ENCODE peak calls at places on chromosomes 2 and 18, in nine cellular contexts. B is endodermal cell, T is A549, L is left lung, Q is AG10803, K is fibroblast of villous mesenchyme, S is Peyer's patch, Y is transverse colon, G is cardiac fibroblast. E is an unnamed sample.

GRCh38 chr2:95231723-95232122 is 24.4 kb downstream of the ZNF892 start:
- DNase-seq in Q (peak), Y (peak), K (peak), G (peak), S (peak), T (peak), L (peak), B (peak), E (no peak)

GRCh38 chr2:29213871-29214341 is 98.7 kb downstream of the CLIP4 start:
- DNase-seq in S (no peak), B (peak), Y (no peak), K (no peak), L (no peak), G (no peak), Q (no peak), T (no peak), E (peak)

GRCh38 chr2:70520825-70521224 is 32.8 kb downstream of the TGFA start:
- DNase-seq in S (no peak), K (no peak), G (no peak), T (no peak), B (no peak), L (no peak), Y (no peak), Q (no peak), E (no peak)

GRCh38 chr2:99708231-99708630 is 218.4 kb upstream of the REV1 start:
- DNase-seq in K (no peak), S (no peak), Q (no peak), B (no peak), L (no peak), Y (no peak), T (no peak), G (no peak), E (no peak)

GRCh38 chr2:226304308-226304707 is 495.3 kb downstream of the IRS1 start:
- DNase-seq in G (no peak), Q (no peak), Y (no peak), S (no peak), B (no peak), K (no peak), T (no peak), L (no peak), E (no peak)

GRCh38 chr2:140154271-140154670 is 1374.1 kb upstream of the NXPH2 start:
- DNase-seq in G (no peak), Q (no peak), Y (no peak), K (no peak), B (peak), L (no peak), S (no peak), T (no peak), E (no peak)

GRCh38 chr2:7692657-7693161 is 775.5 kb downstream of the RNF144A start:
- DNase-seq in S (no peak), Q (peak), T (peak), B (no peak), Y (no peak), L (no peak), K (peak), G (peak), E (no peak)

GRCh38 chr2:195820373-195820772 is 163.3 kb downstream of the SLC39A10 start:
- DNase-seq in S (no peak), Q (peak), L (no peak), T (no peak), G (peak), Y (no peak), B (no peak), K (peak), E (no peak)

GRCh38 chr2:77484026-77484425 is 38.1 kb downstream of the LRRTM4 start:
- DNase-seq in Y (no peak), S (no peak), T (no peak), B (no peak), G (no peak), K (no peak), Q (no peak), L (no peak), E (no peak)

GRCh38 chr18:79466591-79466990 is 70.9 kb downstream of the NFATC1 start:
- DNase-seq in Q (no peak), Y (peak), K (no peak), B (no peak), T (no peak), G (no peak), S (peak), L (no peak), E (no peak)

GRCh38 chr2:183248866-183249567 is 124.8 kb downstream of the NUP35 start:
- DNase-seq in Q (peak), L (no peak), T (peak), K (peak), B (no peak), S (no peak), Y (no peak), G (peak), E (no peak)

GRCh38 chr2:182907081-182907830 is 40.8 kb upstream of the FRZB start:
- DNase-seq in B (peak), T (no peak), S (no peak), G (no peak), K (no peak), Q (no peak), Y (no peak), L (no peak), E (no peak)

GRCh38 chr2:52539026-52539964 is 1228.3 kb upstream of the CHAC2 start:
- DNase-seq in L (no peak), Y (no peak), K (no peak), Q (no peak), G (no peak), B (no peak), T (no peak), S (no peak), E (no peak)

GRCh38 chr18:49970288-49970687 is 157.0 kb upstream of the ACAA2 start:
- DNase-seq in Q (no peak), S (no peak), B (no peak), G (no peak), Y (no peak), K (no peak), L (no peak), T (no peak), E (no peak)

GRCh38 chr18:49967171-49967570 is 153.8 kb upstream of the ACAA2 start:
- DNase-seq in T (peak), L (no peak), B (no peak), Y (no peak), K (no peak), Q (no peak), S (no peak), G (no peak), E (no peak)

GRCh38 chr18:49968649-49969309 is 155.4 kb upstream of the ACAA2 start:
- DNase-seq in L (no peak), G (no peak), Q (no peak), S (no peak), T (no peak), Y (no peak), B (no peak), K (no peak), E (no peak)

GRCh38 chr18:49966090-49966489 is 152.8 kb upstream of the ACAA2 start:
- DNase-seq in L (no peak), S (no peak), Q (no peak), Y (no peak), K (no peak), G (no peak), T (no peak), B (no peak), E (no peak)

GRCh38 chr18:49967914-49968313 is 154.6 kb upstream of the ACAA2 start:
- DNase-seq in K (no peak), L (no peak), B (no peak), Y (no peak), T (no peak), S (no peak), Q (no peak), G (no peak), E (no peak)
- TF ChIP-seq CTCF in K (no peak), L (no peak), B (no peak), Y (no peak), T (no peak), S (no peak), Q (no peak), G (no peak), E (no peak)

DNA sequence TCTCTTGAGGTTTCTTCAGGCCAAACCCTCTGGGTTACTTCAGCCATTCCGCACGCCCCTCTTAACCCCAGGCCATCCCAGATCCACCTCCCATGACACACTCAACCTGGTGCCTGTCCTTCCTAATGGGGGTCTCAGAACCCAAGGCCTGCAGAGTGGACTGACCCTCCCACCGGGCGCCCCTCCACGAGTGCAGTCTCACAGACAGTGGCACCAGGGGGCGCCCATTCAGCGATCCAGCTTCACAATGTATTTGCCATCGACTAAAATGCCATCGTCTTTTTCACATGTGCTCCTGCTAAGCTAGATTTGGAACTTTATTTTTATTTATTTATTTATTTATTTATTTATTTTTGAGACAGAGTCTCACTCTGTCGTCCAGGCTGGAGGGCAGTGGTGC is 38.5 kb downstream of the INPP5D start:
- DNase-seq in B (peak), G (peak), L (no peak), K (peak), Y (no peak), T (no peak), Q (peak), S (no peak), E (no peak)
- TF ChIP-seq CTCF in B (peak), G (peak), L (no peak), K (peak), Y (no peak), T (peak), Q (peak), S (no peak), E (no peak)

GRCh38 chr2:148459300-148459891 is 185.2 kb upstream of the EPC2 start:
- DNase-seq in Q (peak), B (no peak), S (no peak), T (no peak), G (no peak), L (no peak), K (peak), Y (no peak), E (no peak)

GRCh38 chr2:148458171-148458570 is 186.4 kb upstream of the EPC2 start:
- DNase-seq in Q (no peak), S (no peak), Y (no peak), K (no peak), G (no peak), T (no peak), B (no peak), L (no peak), E (no peak)

DNA sequence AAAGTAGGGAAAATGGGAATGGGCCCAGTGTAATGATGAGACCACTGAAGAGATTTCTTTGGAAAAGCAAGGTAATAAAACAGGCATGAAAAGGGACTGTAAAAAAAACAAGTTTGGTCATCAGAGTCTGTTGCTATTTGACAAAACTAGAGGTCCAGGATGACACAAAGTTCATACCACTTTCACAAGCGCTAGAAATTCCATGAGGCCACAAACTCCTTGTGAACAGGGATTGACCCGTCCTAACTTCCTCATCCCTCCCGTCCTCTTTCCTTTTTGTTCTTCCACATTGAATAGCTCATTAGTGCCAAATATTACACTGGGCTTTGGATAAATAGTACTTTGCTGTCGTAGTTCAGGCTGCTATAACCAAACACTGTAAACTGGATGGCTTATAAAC is 188.8 kb upstream of the EPC2 start:
- DNase-seq in G (no peak), S (no peak), L (no peak), T (no peak), Q (no peak), Y (no peak), K (peak), B (no peak), E (no peak)
- TF ChIP-seq CTCF in G (no peak), S (no peak), L (no peak), T (no peak), Q (no peak), Y (no peak), K (no peak), B (no peak), E (no peak)

GRCh38 chr2:225113356-225114015 is 71.2 kb upstream of the DOCK10 start:
- DNase-seq in Y (no peak), K (no peak), T (no peak), S (no peak), L (no peak), Q (peak), G (no peak), B (no peak), E (no peak)
- TF ChIP-seq CTCF in Y (no peak), K (no peak), T (no peak), S (no peak), L (no peak), Q (no peak), G (no peak), B (no peak), E (no peak)

DNA sequence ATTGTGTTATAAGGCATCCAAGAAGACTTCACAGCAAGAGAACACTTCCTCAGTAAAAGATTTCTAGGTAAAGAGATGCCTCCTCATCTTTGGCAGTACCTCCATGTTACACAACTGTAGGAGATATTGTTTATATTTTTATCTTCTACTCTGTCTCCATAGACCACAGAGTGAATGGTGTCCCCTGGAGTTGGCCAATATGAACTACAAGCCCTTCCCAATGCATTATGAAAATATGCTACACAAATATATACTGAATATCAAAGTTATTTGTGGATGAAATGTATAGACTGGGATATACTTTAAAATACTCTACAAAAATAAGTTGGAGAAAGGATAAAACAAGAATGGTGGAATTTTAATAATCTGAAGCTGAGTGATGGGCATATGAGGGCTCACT is 46.7 kb downstream of the MBOAT2 start:
- DNase-seq in K (no peak), Q (no peak), T (no peak), Y (no peak), G (no peak), S (no peak), B (no peak), L (no peak), E (no peak)
- TF ChIP-seq CTCF in K (peak), Q (peak), T (no peak), Y (no peak), G (peak), S (no peak), B (peak), L (no peak), E (no peak)

DNA sequence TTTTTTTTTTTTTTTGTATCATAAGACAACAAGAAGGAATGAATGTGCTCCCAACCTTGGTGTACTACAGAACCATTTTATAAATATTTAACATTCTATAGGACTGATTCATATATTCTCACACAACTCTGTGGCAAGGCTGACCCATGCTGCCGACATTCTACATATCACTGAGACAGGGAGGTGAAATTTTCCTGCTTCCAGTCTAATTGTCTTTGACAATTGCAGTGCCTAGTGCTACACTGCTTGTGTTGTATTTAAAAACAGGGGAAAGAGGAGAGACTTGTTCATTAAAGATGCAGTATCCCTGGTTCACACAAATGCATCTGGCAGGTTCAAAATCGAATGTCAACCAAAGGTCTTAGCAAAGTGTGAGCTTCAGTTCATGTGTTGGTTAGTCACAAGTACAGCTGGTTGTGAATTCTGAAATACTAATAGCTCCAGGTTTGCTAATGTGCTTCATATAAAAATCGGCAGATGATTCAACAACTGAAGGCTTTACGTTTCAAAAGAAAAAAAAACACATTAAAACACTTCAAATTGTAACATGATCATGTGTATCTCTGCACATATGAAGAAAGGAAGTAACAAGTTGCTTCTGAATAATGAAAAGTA is 130.8 kb downstream of the FIGN start:
- DNase-seq in B (no peak), T (no peak), K (peak), Q (peak), L (no peak), S (no peak), G (peak), Y (no peak), E (no peak)
- TF ChIP-seq CTCF in B (no peak), T (no peak), K (no peak), Q (no peak), L (no peak), S (no peak), G (no peak), Y (no peak), E (no peak)

GRCh38 chr2:240780023-240780831 is 39.8 kb downstream of the KIF1A start:
- DNase-seq in G (no peak), S (no peak), Q (peak), L (no peak), K (peak), B (no peak), Y (no peak), T (no peak), E (no peak)
- TF ChIP-seq CTCF in G (no peak), S (no peak), Q (no peak), L (no peak), K (no peak), B (peak), Y (no peak), T (no peak), E (no peak)

GRCh38 chr2:219078126-219078525 is 17.4 kb upstream of the IHH start:
- DNase-seq in S (no peak), T (no peak), B (no peak), L (no peak), Q (no peak), K (no peak), Y (no peak), G (no peak), E (no peak)
- TF ChIP-seq CTCF in S (no peak), T (no peak), B (peak), L (no peak), Q (no peak), K (no peak), Y (no peak), G (peak), E (no peak)

GRCh38 chr18:25743661-25744151 is 346.7 kb downstream of the SS18 start:
- DNase-seq in B (peak), K (no peak), T (no peak), G (no peak), Q (no peak), L (no peak), S (no peak), Y (no peak), E (no peak)
- TF ChIP-seq CTCF in B (peak), K (no peak), T (no peak), G (no peak), Q (no peak), L (no peak), S (no peak), Y (no peak), E (no peak)